ENCODE peak calls at places on chromosomes 3 and 15, in four cellular contexts. One of them, this sample, is unnamed.

GRCh38 chr3:72535789-72536188 is 312.5 kb downstream of the SHQ1 start:
- DNase-seq in transverse colon: no peak
- DNase-seq in uterus: no peak
- DNase-seq in A549: no peak
- DNase-seq in this sample: no peak

GRCh38 chr3:8539419-8539818 is 37.8 kb downstream of the LMCD1 start:
- DNase-seq in A549: no peak
- DNase-seq in uterus: no peak
- DNase-seq in transverse colon: no peak
- DNase-seq in this sample: no peak

GRCh38 chr15:65344909-65345275 is 32.9 kb downstream of the IGDCC3 start:
- DNase-seq in uterus: no peak
- DNase-seq in A549: no peak
- DNase-seq in transverse colon: no peak
- DNase-seq in this sample: no peak

GRCh38 chr3:51681453-51681852 is 10.4 kb downstream of the TEX264 start:
- DNase-seq in uterus: no peak
- DNase-seq in A549: no peak
- DNase-seq in transverse colon: peak
- DNase-seq in this sample: peak

GRCh38 chr3:34017757-34018156 is 219.3 kb downstream of the PDCD6IP start:
- DNase-seq in uterus: no peak
- DNase-seq in A549: no peak
- DNase-seq in transverse colon: no peak
- DNase-seq in this sample: no peak

GRCh38 chr3:27090265-27091041 is 278.7 kb downstream of the NEK10 start:
- DNase-seq in transverse colon: no peak
- DNase-seq in A549: no peak
- DNase-seq in uterus: no peak
- DNase-seq in this sample: no peak

GRCh38 chr15:65937476-65937875 is 68.2 kb downstream of the RAB11A start:
- DNase-seq in A549: no peak
- DNase-seq in uterus: no peak
- DNase-seq in transverse colon: no peak
- DNase-seq in this sample: no peak

GRCh38 chr15:91199511-91199910 is 99.5 kb downstream of the SV2B start:
- DNase-seq in transverse colon: no peak
- DNase-seq in A549: no peak
- DNase-seq in uterus: no peak
- DNase-seq in this sample: no peak

GRCh38 chr3:185852562-185853135 is 27.8 kb upstream of the IGF2BP2 start:
- DNase-seq in transverse colon: no peak
- DNase-seq in A549: no peak
- DNase-seq in uterus: no peak
- DNase-seq in this sample: no peak

GRCh38 chr3:161107311-161107710 is 2.2 kb upstream of the B3GALNT1 start:
- DNase-seq in transverse colon: no peak
- DNase-seq in uterus: no peak
- DNase-seq in A549: no peak
- DNase-seq in this sample: no peak

GRCh38 chr15:87722941-87723691 is 533.4 kb downstream of the NTRK3 start:
- DNase-seq in A549: no peak
- DNase-seq in uterus: no peak
- DNase-seq in transverse colon: no peak
- DNase-seq in this sample: no peak

GRCh38 chr3:155075200-155075599 is 4.9 kb upstream of the MME start:
- DNase-seq in uterus: no peak
- DNase-seq in transverse colon: no peak
- DNase-seq in A549: no peak
- DNase-seq in this sample: no peak

GRCh38 chr3:191328963-191329653 is at the start of gene CCDC50:
- DNase-seq in A549: peak
- DNase-seq in transverse colon: peak
- DNase-seq in uterus: peak
- DNase-seq in this sample: peak

GRCh38 chr3:196008929-196009328 is 73.0 kb downstream of the TFRC start:
- DNase-seq in A549: no peak
- DNase-seq in transverse colon: no peak
- DNase-seq in uterus: no peak
- DNase-seq in this sample: no peak

GRCh38 chr15:67068724-67069400 is 3.5 kb downstream of the SMAD3 start:
- DNase-seq in transverse colon: no peak
- DNase-seq in uterus: no peak
- DNase-seq in A549: no peak
- DNase-seq in this sample: no peak

GRCh38 chr15:44325568-44325967 is 37.0 kb downstream of the GOLM2 start:
- DNase-seq in transverse colon: no peak
- DNase-seq in uterus: no peak
- DNase-seq in A549: no peak
- DNase-seq in this sample: no peak

GRCh38 chr3:127214990-127215389 is 22.1 kb downstream of the PRR23E start:
- DNase-seq in uterus: no peak
- DNase-seq in A549: no peak
- DNase-seq in transverse colon: no peak
- DNase-seq in this sample: no peak

GRCh38 chr3:21138085-21138484 is 612.9 kb downstream of the ZNF385D start:
- DNase-seq in uterus: no peak
- DNase-seq in transverse colon: no peak
- DNase-seq in A549: no peak
- DNase-seq in this sample: no peak

GRCh38 chr3:105827959-105828358 is 40.9 kb downstream of the CBLB start:
- DNase-seq in uterus: no peak
- DNase-seq in transverse colon: peak
- DNase-seq in A549: peak
- DNase-seq in this sample: peak

GRCh38 chr3:53324011-53324544 is 23.3 kb downstream of the DCP1A start:
- DNase-seq in transverse colon: no peak
- DNase-seq in A549: no peak
- DNase-seq in uterus: no peak
- DNase-seq in this sample: no peak

GRCh38 chr15:96585634-96586386 is 255.3 kb downstream of the NR2F2 start:
- DNase-seq in uterus: no peak
- DNase-seq in transverse colon: no peak
- DNase-seq in A549: no peak
- DNase-seq in this sample: no peak

GRCh38 chr3:114418724-114419543 is 125.1 kb downstream of the TIGIT start:
- DNase-seq in transverse colon: no peak
- DNase-seq in uterus: no peak
- DNase-seq in A549: peak
- DNase-seq in this sample: no peak

GRCh38 chr3:13308406-13308805 is 111.7 kb downstream of the NUP210 start:
- DNase-seq in A549: peak
- DNase-seq in transverse colon: peak
- DNase-seq in uterus: no peak
- DNase-seq in this sample: peak

GRCh38 chr15:37095197-37095992 is 5.0 kb downstream of the MEIS2 start:
- DNase-seq in A549: no peak
- DNase-seq in uterus: peak
- DNase-seq in transverse colon: no peak
- DNase-seq in this sample: no peak
- H3K4me3 ChIP-seq in A549: no peak
- H3K4me3 ChIP-seq in uterus: peak
- H3K4me3 ChIP-seq in transverse colon: peak
- H3K4me3 ChIP-seq in this sample: no peak

GRCh38 chr3:36305929-36306520 is 74.3 kb upstream of the STAC start:
- DNase-seq in transverse colon: no peak
- DNase-seq in uterus: no peak
- DNase-seq in A549: no peak
- DNase-seq in this sample: no peak
- TF ChIP-seq CTCF in transverse colon: no peak
- TF ChIP-seq CTCF in uterus: no peak
- TF ChIP-seq CTCF in A549: no peak
- TF ChIP-seq CTCF in this sample: no peak

GRCh38 chr3:134251731-134252391 is 1.2 kb upstream of the RYK start:
- DNase-seq in transverse colon: no peak
- DNase-seq in A549: peak
- DNase-seq in uterus: peak
- DNase-seq in this sample: no peak

GRCh38 chr3:134252766-134253165 is 2.1 kb upstream of the RYK start:
- DNase-seq in uterus: no peak
- DNase-seq in transverse colon: no peak
- DNase-seq in A549: no peak
- DNase-seq in this sample: no peak

GRCh38 chr3:134249442-134249841 is 1.2 kb downstream of the RYK start:
- DNase-seq in A549: no peak
- DNase-seq in uterus: no peak
- DNase-seq in transverse colon: no peak
- DNase-seq in this sample: no peak

GRCh38 chr3:134250717-134251220 is at the start of gene RYK:
- DNase-seq in uterus: peak
- DNase-seq in A549: peak
- DNase-seq in transverse colon: peak
- DNase-seq in this sample: peak

GRCh38 chr3:134249935-134250716 is 533 bp downstream of the RYK start:
- DNase-seq in transverse colon: peak
- DNase-seq in A549: peak
- DNase-seq in uterus: peak
- DNase-seq in this sample: peak
- TF ChIP-seq POLR2A in transverse colon: no peak
- TF ChIP-seq POLR2A in A549: no peak
- TF ChIP-seq POLR2A in uterus: no peak
- TF ChIP-seq POLR2A in this sample: no peak

GRCh38 chr15:70023064-70023768 is 74.5 kb downstream of the TLE3 start:
- DNase-seq in transverse colon: no peak
- DNase-seq in uterus: no peak
- DNase-seq in A549: peak
- DNase-seq in this sample: peak
- H3K4me3 ChIP-seq in transverse colon: no peak
- H3K4me3 ChIP-seq in uterus: no peak
- H3K4me3 ChIP-seq in A549: no peak
- H3K4me3 ChIP-seq in this sample: no peak

This sample was measured in Peyer's patch.